ENCODE peak calls at places on chromosomes 5 and 9, in seven cellular contexts. D, S, R, W, X, O and E are unnamed samples.

GRCh38 chr9:127079741-127080140 is 42.7 kb downstream of the ANGPTL2 start:
- DNase-seq in D (no peak), S (no peak), R (no peak), W (no peak), X (no peak), O (no peak), E (no peak)

GRCh38 chr9:136485049-136485647 is 2.3 kb upstream of the SEC16A start:
- DNase-seq in D (peak), S (peak), R (peak), W (peak), X (peak), O (peak), E (peak)

GRCh38 chr5:130135506-130135905 is 231.2 kb downstream of the CHSY3 start:
- DNase-seq in D (no peak), S (no peak), R (no peak), W (peak), X (no peak), O (no peak), E (no peak)

GRCh38 chr5:41883243-41883642 is 13.0 kb upstream of the OXCT1 start:
- DNase-seq in D (no peak), S (no peak), R (no peak), W (no peak), X (no peak), O (no peak), E (no peak)

GRCh38 chr5:126450895-126451294 is 27.7 kb downstream of the GRAMD2B start:
- DNase-seq in D (no peak), S (no peak), R (no peak), W (no peak), X (no peak), O (no peak), E (no peak)

GRCh38 chr9:89850633-89851325 is 246.0 kb downstream of the GADD45G start:
- DNase-seq in D (peak), S (peak), R (no peak), W (peak), X (no peak), O (peak), E (peak)

GRCh38 chr5:61999371-61999770 is 306.6 kb upstream of the KIF2A start:
- DNase-seq in D (no peak), S (no peak), R (no peak), W (peak), X (no peak), O (no peak), E (no peak)

GRCh38 chr5:96753848-96754247 is 53.9 kb downstream of the ERAP1 start:
- DNase-seq in D (no peak), S (no peak), R (no peak), W (peak), X (no peak), O (no peak), E (no peak)

GRCh38 chr9:7185612-7186011 is 427.8 kb downstream of the KDM4C start:
- DNase-seq in D (no peak), S (no peak), R (no peak), W (peak), X (no peak), O (no peak), E (no peak)

GRCh38 chr5:132467292-132467984 is 23.1 kb downstream of the IRF1 start:
- DNase-seq in D (no peak), S (no peak), R (no peak), W (no peak), X (no peak), O (no peak), E (no peak)

GRCh38 chr9:21779397-21779796 is 23.0 kb upstream of the MTAP start:
- DNase-seq in D (no peak), S (no peak), R (no peak), W (peak), X (no peak), O (no peak), E (no peak)

GRCh38 chr9:112076814-112077213 is 98.3 kb downstream of the SUSD1 start:
- DNase-seq in D (peak), S (no peak), R (no peak), W (no peak), X (no peak), O (no peak), E (no peak)

GRCh38 chr9:27933210-27934062 is 360.2 kb upstream of the C9orf72 start:
- DNase-seq in D (no peak), S (no peak), R (no peak), W (no peak), X (no peak), O (no peak), E (no peak)

GRCh38 chr9:126219717-126220116 is 106.9 kb upstream of the MVB12B start:
- DNase-seq in D (no peak), S (no peak), R (no peak), W (no peak), X (no peak), O (no peak), E (no peak)

GRCh38 chr9:4832786-4833579 is 40.2 kb downstream of the RCL1 start:
- DNase-seq in D (no peak), S (no peak), R (no peak), W (peak), X (no peak), O (no peak), E (no peak)

GRCh38 chr5:38532165-38532669 is 24.2 kb downstream of the LIFR start:
- DNase-seq in D (no peak), S (no peak), R (no peak), W (no peak), X (no peak), O (no peak), E (peak)

GRCh38 chr9:129172816-129173215 is 5.2 kb downstream of the IER5L start:
- DNase-seq in D (no peak), S (peak), R (no peak), W (peak), X (no peak), O (no peak), E (no peak)

GRCh38 chr5:13218518-13218917 is 726.0 kb downstream of the DNAH5 start:
- DNase-seq in D (no peak), S (no peak), R (no peak), W (peak), X (no peak), O (no peak), E (no peak)

GRCh38 chr9:136059851-136060670 is 35.0 kb downstream of the NACC2 start:
- DNase-seq in D (no peak), S (no peak), R (no peak), W (peak), X (no peak), O (no peak), E (peak)

GRCh38 chr5:144684899-144685298 is 514.2 kb downstream of the KCTD16 start:
- DNase-seq in D (no peak), S (no peak), R (no peak), W (no peak), X (no peak), O (no peak), E (no peak)

GRCh38 chr9:18394847-18395355 is 79.1 kb upstream of the ADAMTSL1 start:
- DNase-seq in D (no peak), S (no peak), R (no peak), W (no peak), X (no peak), O (no peak), E (no peak)

GRCh38 chr5:98846526-98846925 is 73.1 kb downstream of the RGMB start:
- DNase-seq in D (no peak), S (no peak), R (no peak), W (no peak), X (no peak), O (no peak), E (no peak)

GRCh38 chr9:86939311-86939710 is 8.0 kb downstream of the GAS1 start:
- DNase-seq in D (no peak), S (no peak), R (no peak), W (no peak), X (no peak), O (no peak), E (no peak)

GRCh38 chr9:122126340-122127333 is 32.9 kb downstream of the NDUFA8 start:
- DNase-seq in D (no peak), S (peak), R (no peak), W (peak), X (no peak), O (no peak), E (no peak)

GRCh38 chr5:42547146-42547545 is 123.9 kb downstream of the GHR start:
- DNase-seq in D (no peak), S (no peak), R (no peak), W (peak), X (no peak), O (no peak), E (no peak)

GRCh38 chr9:134899818-134900325 is 17.8 kb downstream of the FCN1 start:
- DNase-seq in D (no peak), S (no peak), R (no peak), W (no peak), X (no peak), O (no peak), E (no peak)

GRCh38 chr5:68382640-68383039 is 167.1 kb downstream of the PIK3R1 start:
- DNase-seq in D (no peak), S (no peak), R (no peak), W (peak), X (no peak), O (no peak), E (no peak)

GRCh38 chr9:106025449-106025848 is 331.1 kb downstream of the TMEM38B start:
- DNase-seq in D (no peak), S (no peak), R (peak), W (no peak), X (no peak), O (no peak), E (peak)

GRCh38 chr5:108481355-108481931 is 99.5 kb upstream of the FBXL17 start:
- DNase-seq in D (no peak), S (no peak), R (peak), W (peak), X (no peak), O (no peak), E (no peak)

GRCh38 chr5:35990524-35990923 is 666 bp downstream of the UGT3A1 start:
- DNase-seq in D (no peak), S (no peak), R (no peak), W (no peak), X (no peak), O (no peak), E (no peak)

GRCh38 chr5:59766394-59766793 is 127.1 kb downstream of the PDE4D start:
- DNase-seq in D (peak), S (peak), R (no peak), W (no peak), X (no peak), O (peak), E (peak)

GRCh38 chr9:106945727-106946690 is 83.0 kb downstream of the ZNF462 start:
- DNase-seq in D (no peak), S (no peak), R (no peak), W (peak), X (no peak), O (no peak), E (no peak)

GRCh38 chr5:141516648-141517025 is 27.8 kb downstream of the PCDHGC5 start:
- DNase-seq in D (no peak), S (peak), R (no peak), W (peak), X (no peak), O (no peak), E (peak)

GRCh38 chr5:141515141-141515540 is 26.3 kb downstream of the PCDHGC5 start:
- DNase-seq in D (no peak), S (no peak), R (no peak), W (no peak), X (no peak), O (no peak), E (no peak)

GRCh38 chr5:141514330-141515111 is 25.6 kb downstream of the PCDHGC5 start:
- DNase-seq in D (no peak), S (no peak), R (no peak), W (peak), X (no peak), O (peak), E (no peak)

GRCh38 chr5:141517321-141517720 is 28.4 kb downstream of the PCDHGC5 start:
- DNase-seq in D (no peak), S (no peak), R (no peak), W (no peak), X (no peak), O (no peak), E (no peak)

DNA sequence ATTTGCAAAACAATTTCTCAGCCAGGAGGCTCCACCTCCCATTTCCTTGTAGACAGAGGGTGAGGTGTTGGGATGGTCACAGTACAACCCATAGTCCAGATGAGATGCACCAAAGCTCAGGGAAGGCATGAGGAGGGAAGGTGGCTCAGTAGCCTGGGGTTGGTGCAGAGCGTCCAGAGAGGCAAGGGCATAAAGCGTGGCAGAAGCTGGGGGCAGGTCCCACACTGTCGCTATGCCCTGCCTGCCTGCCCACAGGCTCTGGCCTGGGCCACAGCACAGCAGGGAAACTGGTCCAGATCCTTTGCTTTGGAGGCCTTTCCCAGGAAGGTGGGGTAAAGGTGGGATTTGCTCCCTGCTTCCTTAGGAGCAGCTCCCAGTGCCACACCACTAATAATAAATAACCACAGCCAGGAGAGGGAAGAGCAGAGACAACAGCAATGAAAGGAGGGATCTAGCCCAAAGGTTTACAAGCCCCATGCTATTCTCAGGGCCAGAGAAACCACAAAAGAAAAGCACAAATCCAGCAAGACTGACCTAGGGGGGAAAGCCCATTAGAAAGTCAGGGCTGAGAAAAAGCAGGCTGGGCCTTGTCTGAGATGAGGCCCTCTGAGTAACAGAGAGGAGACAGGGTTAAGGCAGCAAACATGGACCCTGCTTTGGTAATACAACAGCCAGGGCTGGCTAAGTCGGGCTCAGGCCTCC is 27.2 kb downstream of the PCDHGC5 start:
- DNase-seq in D (no peak), S (no peak), R (no peak), W (no peak), X (no peak), O (no peak), E (no peak)
- H3K27ac ChIP-seq in D (no peak), S (peak), R (no peak), W (peak), X (no peak), O (peak), E (peak)

GRCh38 chr5:15899481-15899880 is 280.1 kb downstream of the MARCHF11 start:
- DNase-seq in D (no peak), S (no peak), R (no peak), W (no peak), X (no peak), O (no peak), E (no peak)
- H3K27ac ChIP-seq in D (no peak), S (no peak), R (no peak), W (no peak), X (no peak), O (no peak), E (no peak)

DNA sequence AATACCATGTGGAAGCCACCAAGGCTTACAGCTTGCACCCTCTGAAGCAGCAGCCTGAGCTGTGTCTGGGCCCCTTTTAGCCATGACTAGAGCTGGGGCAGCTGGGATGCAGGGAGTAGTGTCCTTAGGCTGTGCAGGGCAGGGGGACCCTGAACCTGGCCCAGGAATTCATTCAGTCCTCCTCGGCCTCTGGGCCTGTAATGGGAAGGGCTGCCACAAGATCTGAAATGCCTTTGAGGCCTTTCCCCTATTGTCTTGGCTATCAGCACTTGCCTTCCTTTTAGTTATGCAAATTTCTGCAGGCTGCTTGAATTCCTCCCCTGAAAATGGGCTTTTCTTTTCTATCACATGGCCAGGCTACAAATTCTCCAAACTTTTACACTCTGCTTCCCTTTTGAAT is 9.0 kb downstream of the GPR150 start:
- DNase-seq in D (no peak), S (no peak), R (no peak), W (no peak), X (no peak), O (no peak), E (no peak)
- H3K27ac ChIP-seq in D (peak), S (no peak), R (no peak), W (no peak), X (no peak), O (no peak), E (no peak)

DNA sequence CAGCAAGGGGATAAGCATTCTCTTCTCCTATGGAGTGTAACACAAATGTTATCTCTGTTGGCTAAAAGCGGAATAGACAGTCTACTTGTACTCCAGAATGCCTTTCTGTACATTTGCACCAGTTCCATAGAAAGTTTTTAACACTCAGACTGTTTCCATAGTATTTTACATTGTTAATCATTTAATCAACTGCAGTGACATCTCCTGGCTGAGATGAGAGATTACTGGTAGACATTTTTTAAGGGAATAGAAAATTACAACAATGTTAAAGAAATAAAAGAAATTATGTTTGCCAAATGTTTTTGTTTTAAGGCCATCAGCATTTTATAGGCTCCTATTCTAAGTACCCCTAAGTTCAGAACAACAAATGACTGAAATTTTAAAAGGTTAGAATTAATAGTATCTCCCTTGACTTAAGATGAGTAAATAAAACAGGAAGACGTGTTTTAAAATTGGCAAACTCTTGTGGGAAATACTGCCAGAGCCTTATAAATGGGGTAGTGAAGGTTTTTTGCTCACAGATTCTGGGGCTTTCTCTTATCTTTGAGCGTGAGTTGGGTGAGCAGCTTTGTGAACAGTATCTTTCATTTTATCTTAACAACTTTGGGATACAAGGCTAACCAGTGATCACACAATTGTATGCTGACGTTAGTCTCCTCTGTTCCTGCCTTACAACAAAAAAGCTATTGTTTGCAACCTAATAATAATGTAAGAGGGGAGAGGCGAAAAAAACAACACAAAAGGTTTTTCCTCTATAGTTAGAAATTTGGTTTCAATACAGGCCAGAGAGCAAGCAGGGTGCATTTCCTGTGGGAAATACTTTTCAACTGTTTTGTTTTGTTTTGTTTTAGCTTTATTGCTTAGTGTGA is 294.4 kb downstream of the FBXL7 start:
- DNase-seq in D (no peak), S (no peak), R (no peak), W (peak), X (no peak), O (no peak), E (no peak)
- H3K27ac ChIP-seq in D (no peak), S (no peak), R (no peak), W (no peak), X (no peak), O (no peak), E (no peak)

GRCh38 chr5:179906294-179906794 is 1.4 kb downstream of the TBC1D9B start:
- DNase-seq in D (no peak), S (no peak), R (no peak), W (no peak), X (no peak), O (no peak), E (no peak)

GRCh38 chr5:179909224-179909623 is 1.5 kb upstream of the TBC1D9B start:
- DNase-seq in D (no peak), S (no peak), R (no peak), W (no peak), X (no peak), O (no peak), E (no peak)

GRCh38 chr5:179906795-179907569 is 715 bp downstream of the TBC1D9B start:
- DNase-seq in D (peak), S (peak), R (peak), W (peak), X (no peak), O (peak), E (peak)

GRCh38 chr5:179907570-179908324 is at the start of gene TBC1D9B:
- DNase-seq in D (peak), S (peak), R (peak), W (peak), X (peak), O (peak), E (peak)

GRCh38 chr5:179908528-179908927 is 831 bp upstream of the TBC1D9B start:
- DNase-seq in D (no peak), S (no peak), R (peak), W (peak), X (no peak), O (no peak), E (peak)
- H3K27ac ChIP-seq in D (peak), S (no peak), R (no peak), W (peak), X (no peak), O (no peak), E (no peak)